ENCODE peak calls at places on chromosome 10, in six cellular contexts. F, H, Z, R, K and P are unnamed samples.

GRCh38 chr10:46520381-46520780 is 36.1 kb downstream of the GPRIN2 start:
- DNase-seq in H (no peak), R (no peak), F (peak), Z (no peak), K (no peak), P (no peak)

GRCh38 chr10:112721080-112721698 is 228.9 kb upstream of the TCF7L2 start:
- DNase-seq in H (no peak), F (no peak), R (no peak), K (peak), Z (no peak), P (peak)

GRCh38 chr10:60820093-60820769 is 42.0 kb downstream of the CDK1 start:
- DNase-seq in K (peak), H (peak), F (no peak), R (peak), Z (no peak), P (peak)

GRCh38 chr10:100810091-100810834 is 64.9 kb downstream of the PAX2 start:
- DNase-seq in F (no peak), K (no peak), H (no peak), Z (no peak), R (no peak), P (no peak)

GRCh38 chr10:62380002-62380401 is 5.8 kb downstream of the ZNF365 start:
- DNase-seq in R (peak), K (peak), H (peak), F (no peak), Z (no peak), P (no peak)

GRCh38 chr10:58511765-58512469 is 755 bp upstream of the BICC1 start:
- DNase-seq in F (peak), Z (no peak), R (no peak), K (peak), H (no peak), P (no peak)

GRCh38 chr10:112687647-112688046 is 240.6 kb downstream of the VTI1A start:
- DNase-seq in Z (no peak), H (no peak), R (peak), F (no peak), K (peak), P (no peak)

GRCh38 chr10:122468923-122469781 is 7.8 kb downstream of the HTRA1 start:
- DNase-seq in R (peak), H (peak), Z (no peak), K (peak), F (no peak), P (no peak)

GRCh38 chr10:106897631-106898161 is 266.8 kb downstream of the SORCS1 start:
- DNase-seq in F (peak), Z (no peak), R (no peak), H (no peak), K (no peak), P (no peak)

GRCh38 chr10:120599202-120599724 is 142.2 kb downstream of the PLPP4 start:
- DNase-seq in Z (no peak), F (no peak), K (no peak), R (no peak), H (no peak), P (no peak)

GRCh38 chr10:55174419-55174818 is 373.4 kb upstream of the PCDH15 start:
- DNase-seq in R (no peak), H (no peak), Z (no peak), K (no peak), F (no peak), P (no peak)

GRCh38 chr10:29102233-29102632 is 186.6 kb upstream of the LYZL1 start:
- DNase-seq in Z (no peak), R (no peak), H (no peak), K (peak), F (no peak), P (no peak)

GRCh38 chr10:24974978-24975377 is 22.6 kb upstream of the PRTFDC1 start:
- DNase-seq in H (no peak), Z (no peak), F (peak), K (peak), R (peak), P (no peak)

GRCh38 chr10:5356479-5356763 is 8.3 kb upstream of the UCN3 start:
- DNase-seq in Z (no peak), R (peak), H (no peak), F (no peak), K (no peak), P (no peak)

GRCh38 chr10:29635711-29636144 is 957 bp upstream of the SVIL start:
- DNase-seq in F (no peak), H (no peak), K (peak), R (no peak), Z (no peak), P (no peak)

GRCh38 chr10:113960617-113961260 is 82.9 kb upstream of the ADRB1 start:
- DNase-seq in H (no peak), Z (no peak), R (no peak), K (no peak), F (no peak), P (peak)

GRCh38 chr10:49587981-49588380 is 22.1 kb upstream of the SLC18A3 start:
- DNase-seq in Z (no peak), R (no peak), H (no peak), F (no peak), K (no peak), P (no peak)

GRCh38 chr10:94524146-94524545 is 21.4 kb upstream of the HELLS start:
- DNase-seq in R (peak), K (peak), H (no peak), Z (no peak), F (no peak), P (no peak)

GRCh38 chr10:123109466-123109865 is 26.3 kb upstream of the HMX3 start:
- DNase-seq in F (no peak), H (no peak), R (no peak), K (no peak), Z (no peak), P (no peak)

GRCh38 chr10:42850931-42851330 is 68.3 kb downstream of the BMS1 start:
- DNase-seq in F (no peak), Z (no peak), R (no peak), K (peak), H (no peak), P (no peak)

GRCh38 chr10:88418871-88419270 is 164.2 kb downstream of the RNLS start:
- DNase-seq in H (no peak), Z (no peak), F (no peak), R (no peak), K (no peak), P (no peak)

GRCh38 chr10:112307631-112308502 is 24.7 kb downstream of the TECTB start:
- DNase-seq in Z (peak), F (no peak), R (no peak), H (no peak), K (peak), P (peak)

GRCh38 chr10:11447571-11447970 is 163.9 kb downstream of the USP6NL start:
- DNase-seq in K (no peak), F (no peak), R (no peak), H (no peak), Z (no peak), P (no peak)

GRCh38 chr10:4051408-4052151 is 266.6 kb upstream of the KLF6 start:
- DNase-seq in H (no peak), K (peak), R (no peak), F (no peak), Z (no peak), P (no peak)

GRCh38 chr10:26621889-26622681 is 75.4 kb upstream of the PDSS1 start:
- DNase-seq in R (no peak), Z (no peak), H (no peak), K (peak), F (peak), P (no peak)

GRCh38 chr10:132962623-132963429 is 20.5 kb upstream of the CFAP46 start:
- DNase-seq in H (no peak), F (no peak), K (peak), R (no peak), Z (no peak), P (no peak)

GRCh38 chr10:43978091-43978490 is 329.4 kb upstream of the ZNF32 start:
- DNase-seq in R (no peak), K (no peak), H (no peak), F (no peak), Z (no peak), P (no peak)

GRCh38 chr10:24617771-24618396 is 105.8 kb downstream of the ARHGAP21 start:
- DNase-seq in Z (no peak), F (peak), H (peak), K (peak), R (no peak), P (no peak)

GRCh38 chr10:77582710-77583115 is 54.9 kb downstream of the KCNMA1 start:
- DNase-seq in R (peak), F (no peak), K (peak), Z (no peak), H (peak), P (no peak)

GRCh38 chr10:88389456-88389855 is 193.7 kb downstream of the RNLS start:
- DNase-seq in K (peak), H (peak), R (no peak), F (no peak), Z (peak), P (peak)

GRCh38 chr10:13001041-13001886 is at the start of gene CCDC3:
- DNase-seq in F (peak), Z (no peak), K (no peak), H (no peak), R (no peak), P (no peak)

GRCh38 chr10:13000431-13000830 is 1.1 kb downstream of the CCDC3 start:
- DNase-seq in F (no peak), K (no peak), H (no peak), R (no peak), Z (no peak), P (no peak)

GRCh38 chr10:13003004-13003403 is 1.5 kb upstream of the CCDC3 start:
- DNase-seq in Z (no peak), R (no peak), K (peak), F (no peak), H (no peak), P (no peak)

GRCh38 chr10:13003781-13004180 is 2.3 kb upstream of the CCDC3 start:
- DNase-seq in R (no peak), F (no peak), H (no peak), K (no peak), Z (no peak), P (no peak)

GRCh38 chr10:13001887-13002212 is 337 bp upstream of the CCDC3 start:
- DNase-seq in H (no peak), R (no peak), Z (no peak), F (no peak), K (no peak), P (no peak)
- H3K4me3 ChIP-seq in H (no peak), R (no peak), Z (no peak), F (peak), K (peak), P (no peak)

DNA sequence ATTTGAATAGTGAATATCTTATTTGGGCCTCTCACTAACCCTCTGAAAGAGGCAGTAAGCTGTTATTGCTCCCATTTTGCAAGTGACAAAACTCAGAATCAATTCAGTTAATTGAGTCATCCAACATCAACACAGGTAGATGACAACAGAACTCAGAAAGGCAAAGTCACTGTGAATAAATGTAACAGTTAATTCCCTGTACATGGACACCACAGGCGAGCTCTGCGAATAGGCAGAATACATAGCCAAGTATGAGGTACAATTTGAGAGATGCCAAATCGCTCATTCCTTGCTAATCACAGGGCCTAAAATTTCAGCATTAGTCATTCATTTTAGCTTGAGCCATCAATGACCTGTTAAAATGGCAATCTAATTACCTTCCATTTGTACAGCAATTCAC is 52.6 kb upstream of the HECTD2 start:
- DNase-seq in K (no peak), Z (no peak), F (no peak), H (no peak), R (no peak), P (no peak)
- TF ChIP-seq CTCF in K (no peak), Z (no peak), F (no peak), H (no peak), R (no peak), P (no peak)

DNA sequence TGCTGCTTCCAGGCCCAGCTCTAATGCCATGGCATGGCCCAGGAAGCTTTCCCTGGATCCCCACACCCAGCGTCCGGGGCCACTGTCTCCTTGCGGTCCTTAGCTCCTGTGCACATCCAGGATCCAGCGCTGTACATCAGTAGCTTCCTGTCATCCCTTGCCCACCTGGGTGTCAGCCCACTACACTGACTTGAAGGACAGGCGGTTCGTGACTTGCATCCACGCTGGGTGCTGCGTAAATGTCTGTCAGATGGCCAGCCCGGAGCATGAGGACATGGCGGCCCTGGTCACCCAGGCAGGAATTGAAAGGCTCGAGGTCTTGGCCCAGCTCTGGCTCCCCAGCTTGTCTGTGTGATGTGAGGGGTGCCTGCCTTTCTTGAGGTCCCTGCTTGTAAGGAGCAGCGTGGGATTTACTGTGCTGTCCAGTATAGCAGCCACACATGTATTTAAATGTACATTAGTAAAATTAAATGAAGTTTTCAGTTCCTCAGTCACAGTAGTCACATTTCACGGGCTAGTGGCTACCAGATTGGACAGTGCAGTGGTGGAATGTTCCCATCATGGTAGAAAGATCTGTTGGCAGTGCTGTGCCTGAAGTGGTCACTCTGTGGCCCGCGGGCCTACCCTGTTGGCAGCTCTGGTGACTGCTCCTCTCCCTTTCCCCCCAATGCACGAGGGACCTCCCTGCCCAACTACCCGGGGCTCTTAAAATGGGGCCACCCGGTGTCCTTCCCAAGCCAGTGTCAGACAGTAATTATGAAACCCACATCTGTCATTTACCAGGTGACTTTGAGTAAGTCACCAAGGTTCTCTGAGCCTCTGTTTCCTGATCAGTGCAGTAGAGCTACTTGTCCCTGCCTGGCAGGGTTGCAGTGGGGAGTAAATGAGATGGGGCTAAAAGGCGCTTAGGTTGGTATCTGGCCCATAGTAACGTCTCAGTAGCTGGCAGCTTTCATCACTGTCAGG is 97.8 kb upstream of the PPIF start:
- DNase-seq in K (no peak), F (no peak), R (no peak), H (no peak), Z (no peak), P (peak)
- H3K4me3 ChIP-seq in K (no peak), F (no peak), R (no peak), H (no peak), Z (no peak), P (peak)

GRCh38 chr10:1074063-1074747 is 18.0 kb downstream of the WDR37 start:
- DNase-seq in H (no peak), Z (no peak), K (no peak), F (no peak), R (no peak), P (no peak)
- TF ChIP-seq CTCF in H (no peak), Z (peak), K (peak), F (no peak), R (no peak), P (peak)

GRCh38 chr10:72319416-72320254 is 35.1 kb downstream of the DNAJB12 start:
- DNase-seq in Z (peak), F (peak), H (peak), R (peak), K (peak), P (peak)
- H3K4me3 ChIP-seq in Z (peak), F (peak), H (peak), R (peak), K (peak), P (peak)

GRCh38 chr10:70672165-70672992 is at the start of gene ADAMTS14:
- DNase-seq in K (no peak), F (peak), H (no peak), R (no peak), Z (peak), P (no peak)

GRCh38 chr10:70669732-70670317 is 2.5 kb upstream of the ADAMTS14 start:
- DNase-seq in K (no peak), F (no peak), R (no peak), Z (no peak), H (no peak), P (no peak)

GRCh38 chr10:70671229-70671588 is 1.1 kb upstream of the ADAMTS14 start:
- DNase-seq in K (no peak), Z (no peak), R (no peak), F (no peak), H (no peak), P (no peak)

GRCh38 chr10:70672993-70673928 is 955 bp downstream of the ADAMTS14 start:
- DNase-seq in H (no peak), R (peak), F (peak), K (peak), Z (no peak), P (no peak)

DNA sequence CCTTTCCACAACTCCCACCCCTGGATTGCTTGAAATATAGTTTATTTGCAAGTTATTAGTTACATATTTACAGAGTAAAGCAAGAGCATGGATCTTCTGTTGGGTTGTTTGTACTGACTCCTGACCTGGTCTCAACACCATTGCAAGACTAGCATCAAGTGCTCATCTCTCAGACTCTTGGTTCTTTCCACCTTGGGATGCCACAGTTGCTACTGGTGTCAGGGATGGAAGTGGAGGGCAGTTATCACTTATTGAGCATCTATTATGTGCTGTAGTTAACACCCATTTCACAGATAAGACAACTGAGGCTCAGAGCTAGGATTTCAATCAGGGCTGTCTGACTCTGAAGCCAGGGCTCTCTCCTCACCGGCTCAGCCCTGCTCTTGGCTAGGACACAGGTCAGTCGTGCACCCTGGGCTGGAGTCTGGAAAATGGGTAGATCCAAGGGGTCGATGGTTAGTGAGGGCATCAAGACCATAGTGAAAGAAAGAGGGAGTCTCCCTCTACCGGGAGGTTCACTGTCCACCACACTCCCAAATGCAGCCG is 614 bp upstream of the ADAMTS14 start:
- DNase-seq in H (no peak), F (no peak), R (no peak), K (no peak), Z (no peak), P (no peak)
- TF ChIP-seq CTCF in H (no peak), F (peak), R (peak), K (no peak), Z (no peak), P (no peak)

GRCh38 chr10:124292911-124293640 is 125.6 kb downstream of the OAT start:
- DNase-seq in R (no peak), Z (no peak), K (no peak), F (no peak), H (no peak), P (no peak)

GRCh38 chr10:124287791-124288190 is 130.9 kb downstream of the OAT start:
- DNase-seq in H (no peak), K (no peak), Z (no peak), R (no peak), F (no peak), P (no peak)

GRCh38 chr10:124291009-124291671 is 127.6 kb downstream of the OAT start:
- DNase-seq in R (no peak), F (peak), Z (no peak), K (no peak), H (no peak), P (no peak)

GRCh38 chr10:124288928-124289921 is 129.5 kb downstream of the OAT start:
- DNase-seq in F (no peak), K (no peak), Z (no peak), R (no peak), H (no peak), P (no peak)

GRCh38 chr10:124290095-124290795 is 128.5 kb downstream of the OAT start:
- DNase-seq in H (peak), Z (no peak), F (peak), K (peak), R (no peak), P (peak)
- H3K4me3 ChIP-seq in H (no peak), Z (no peak), F (no peak), K (no peak), R (no peak), P (no peak)